ENCODE peak calls at places on chromosomes 5 and 9, in six cellular contexts. G is A549, K is left ventricle myocardium inferior, J is pancreas, Z is MM.1S, X is psoas muscle. F is an unnamed sample.

GRCh38 chr5:61659221-61659696 is 327.2 kb downstream of the ZSWIM6 start:
- DNase-seq in G (no peak), K (peak; percentile 40), J (peak; percentile 77), Z (no peak), X (no peak), F (no peak)

GRCh38 chr5:72618699-72619098 is 111.5 kb upstream of the ZNF366 start:
- DNase-seq in G (no peak), K (no peak), J (no peak), Z (no peak), X (no peak), F (no peak)

GRCh38 chr9:90455316-90455715 is 187.3 kb downstream of the DIRAS2 start:
- DNase-seq in G (no peak), K (no peak), J (no peak), Z (peak; percentile 43), X (no peak), F (no peak)

GRCh38 chr5:135343417-135343816 is 55.6 kb downstream of the MACROH2A1 start:
- DNase-seq in G (no peak), K (no peak), J (no peak), Z (no peak), X (no peak), F (no peak)

GRCh38 chr5:134554319-134555222 is 29.1 kb downstream of the JADE2 start:
- DNase-seq in G (peak; percentile 85), K (peak; percentile 73), J (no peak), Z (no peak), X (peak; percentile 60), F (peak; percentile 82)

GRCh38 chr5:115267617-115268016 is 4.9 kb upstream of the PGGT1B start:
- DNase-seq in G (no peak), K (no peak), J (no peak), Z (no peak), X (no peak), F (no peak)

GRCh38 chr5:102545175-102545574 is 46.4 kb upstream of the SLCO6A1 start:
- DNase-seq in G (no peak), K (no peak), J (no peak), Z (peak; percentile 69), X (no peak), F (no peak)

GRCh38 chr9:19922476-19923118 is 133.8 kb upstream of the SLC24A2 start:
- DNase-seq in G (peak; percentile 28), K (no peak), J (no peak), Z (no peak), X (no peak), F (no peak)

GRCh38 chr9:82511626-82512025 is 523.1 kb downstream of the SPATA31D1 start:
- DNase-seq in G (no peak), K (no peak), J (no peak), Z (no peak), X (no peak), F (no peak)

GRCh38 chr5:31197183-31197582 is 3.7 kb downstream of the CDH6 start:
- DNase-seq in G (no peak), K (no peak), J (no peak), Z (no peak), X (no peak), F (no peak)

GRCh38 chr5:142499591-142500384 is 175.0 kb upstream of the SPRY4 start:
- DNase-seq in G (no peak), K (no peak), J (no peak), Z (no peak), X (no peak), F (no peak)

GRCh38 chr5:4880304-4880741 is 259.8 kb upstream of the ADAMTS16 start:
- DNase-seq in G (no peak), K (no peak), J (no peak), Z (no peak), X (no peak), F (no peak)

GRCh38 chr9:18208166-18209059 is 265.5 kb upstream of the ADAMTSL1 start:
- DNase-seq in G (peak; percentile 8), K (no peak), J (peak; percentile 49), Z (peak; percentile 18), X (peak; percentile 12), F (peak; percentile 69)

GRCh38 chr9:81690251-81690851 is 1.0 kb upstream of the TLE1 start:
- DNase-seq in G (peak; percentile 57), K (no peak), J (peak; percentile 59), Z (peak; percentile 10), X (peak; percentile 30), F (peak; percentile 68)

GRCh38 chr5:109718632-109719031 is 28.9 kb downstream of the MAN2A1 start:
- DNase-seq in G (no peak), K (no peak), J (no peak), Z (no peak), X (no peak), F (no peak)

GRCh38 chr5:174688441-174689354 is 35.7 kb upstream of the MSX2 start:
- DNase-seq in G (no peak), K (no peak), J (no peak), Z (no peak), X (no peak), F (no peak)

GRCh38 chr9:77802064-77802463 is 153.9 kb upstream of the GNA14 start:
- DNase-seq in G (no peak), K (no peak), J (no peak), Z (no peak), X (no peak), F (no peak)

GRCh38 chr9:130635721-130636647 is 28.4 kb upstream of the PRDM12 start:
- DNase-seq in G (no peak), K (no peak), J (no peak), Z (no peak), X (no peak), F (no peak)

GRCh38 chr9:26833792-26834191 is 58.8 kb downstream of the CAAP1 start:
- DNase-seq in G (no peak), K (no peak), J (no peak), Z (no peak), X (no peak), F (no peak)

GRCh38 chr9:70902705-70903131 is 218.7 kb downstream of the TRPM3 start:
- DNase-seq in G (peak; percentile 2), K (no peak), J (no peak), Z (no peak), X (peak; percentile 17), F (no peak)

GRCh38 chr5:177234761-177235315 is 68.7 kb downstream of the RAB24 start:
- DNase-seq in G (no peak), K (no peak), J (no peak), Z (no peak), X (no peak), F (no peak)

GRCh38 chr9:117076571-117077300 is 338.1 kb downstream of the ASTN2 start:
- DNase-seq in G (no peak), K (no peak), J (no peak), Z (no peak), X (no peak), F (no peak)

GRCh38 chr5:137808503-137809135 is 54.5 kb upstream of the HNRNPA0 start:
- DNase-seq in G (no peak), K (peak; percentile 35), J (no peak), Z (no peak), X (no peak), F (no peak)
- H3K4me1 ChIP-seq in G (peaks cover 4% of the 10 kb centered on the region), K (peaks cover 39% of the 10 kb centered on the region), J (no peaks in the 10 kb centered on the region), Z (no peaks in the 10 kb centered on the region), X (peaks cover 6% of the 10 kb centered on the region), F (no peaks in the 10 kb centered on the region)

GRCh38 chr9:129568560-129569505 is 52.1 kb downstream of the C9orf50 start:
- DNase-seq in G (peak; percentile 53), K (peak; percentile 55), J (peak; percentile 80), Z (no peak), X (peak; percentile 44), F (no peak)
- H3K27ac ChIP-seq in G (peak overlapping the region; percentile 99), K (peak overlapping the region; percentile 74), J (peak overlapping the region; percentile 89), Z (no peak overlapping the region), X (peak overlapping the region; percentile 16), F (peak overlapping the region; percentile 80)

DNA sequence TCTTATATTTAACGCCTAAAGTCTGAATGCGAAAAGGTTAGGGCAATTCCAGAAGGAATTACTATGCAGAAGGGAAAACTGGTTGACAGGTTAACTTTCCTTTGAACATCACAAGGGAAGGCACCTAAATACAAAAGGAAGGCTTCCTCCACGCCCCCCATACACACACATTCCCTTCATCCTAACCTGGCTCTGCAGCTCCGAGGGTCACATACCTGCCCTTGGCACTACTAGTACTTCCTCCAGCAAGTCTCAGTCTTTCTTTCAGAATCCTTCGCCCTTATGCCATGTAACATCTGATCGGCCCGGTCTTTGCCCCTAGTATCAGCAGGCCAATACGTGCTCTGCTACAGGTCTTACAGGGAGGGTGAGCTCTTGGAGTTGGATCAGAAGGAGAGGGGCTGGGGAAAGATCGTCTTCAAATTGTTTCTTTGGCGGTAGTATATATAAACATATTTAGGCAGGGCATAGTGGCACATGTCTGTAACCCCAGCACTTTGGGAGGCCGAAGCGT is 1.6 kb upstream of the MARCHF6 start:
- DNase-seq in G (no peak), K (no peak), J (no peak), Z (no peak), X (no peak), F (no peak)
- TF ChIP-seq CTCF in G (no peak), K (no peak), J (no peak), Z (no peak), X (no peak), F (no peak)

GRCh38 chr5:148968311-148968710 is 94.6 kb downstream of the SH3TC2 start:
- DNase-seq in G (no peak), K (no peak), J (no peak), Z (no peak), X (no peak), F (no peak)

GRCh38 chr5:148970228-148970627 is 92.6 kb downstream of the SH3TC2 start:
- DNase-seq in G (no peak), K (no peak), J (peak; percentile 44), Z (no peak), X (no peak), F (peak; percentile 78)

GRCh38 chr5:148967783-148968182 is 95.1 kb downstream of the SH3TC2 start:
- DNase-seq in G (no peak), K (no peak), J (no peak), Z (no peak), X (no peak), F (no peak)

GRCh38 chr5:148970876-148971275 is 92.0 kb downstream of the SH3TC2 start:
- DNase-seq in G (no peak), K (no peak), J (no peak), Z (no peak), X (no peak), F (no peak)

GRCh38 chr5:148969291-148969690 is 93.6 kb downstream of the SH3TC2 start:
- DNase-seq in G (no peak), K (no peak), J (no peak), Z (no peak), X (no peak), F (no peak)
- H3K4me1 ChIP-seq in G (peaks cover 33% of the 10 kb centered on the region), K (peaks cover 71% of the 10 kb centered on the region), J (peaks cover 7% of the 10 kb centered on the region), Z (no peaks in the 10 kb centered on the region), X (peaks cover 70% of the 10 kb centered on the region), F (peaks cover 13% of the 10 kb centered on the region)

DNA sequence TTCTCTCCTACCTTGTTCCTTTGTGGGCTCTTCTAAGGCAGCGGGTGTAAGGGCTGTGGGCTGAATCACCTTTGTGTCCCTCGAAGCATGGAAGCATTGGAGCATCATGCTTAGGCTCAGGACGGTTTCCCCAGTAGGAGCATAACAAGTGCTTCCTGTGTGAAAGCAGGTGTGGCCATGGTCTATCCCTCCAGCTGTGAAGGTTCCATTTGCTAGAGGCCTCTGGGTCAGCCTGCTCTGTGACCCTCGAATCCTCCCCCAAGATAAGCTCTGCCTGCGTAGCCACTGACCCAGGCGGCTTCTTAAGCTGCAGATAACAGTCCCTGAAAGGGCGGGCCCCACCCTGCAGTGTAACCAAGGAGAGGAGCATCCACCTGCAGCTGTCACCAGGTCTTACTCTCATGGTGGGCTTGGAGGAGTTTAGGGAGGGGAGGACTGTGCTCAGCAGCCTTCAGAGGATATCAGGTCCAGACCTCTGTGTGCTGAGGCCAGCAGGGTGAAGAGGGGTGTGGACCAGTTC is 8.4 kb upstream of the NDST1 start:
- DNase-seq in G (no peak), K (no peak), J (no peak), Z (no peak), X (no peak), F (no peak)
- H3K27ac ChIP-seq in G (peak overlapping the region; percentile 90), K (peak overlapping the region; percentile 90), J (no peak overlapping the region), Z (no peak overlapping the region), X (peak overlapping the region; percentile 74), F (peak overlapping the region; percentile 78)

F was measured in ascending aorta.